ENCODE peak calls at places on chromosomes 6 and 20, in nine cellular contexts. T is NCI-H460; P is kidney tubule cell; G is NCI-H1930; V is KG1; S is ACHN; H is LoVo; D is activated CD8-positive, alpha-beta memory T cell treated with anti-CD3 and anti-CD28 coated beads for 4 hours; Q is hippocampal formation. R is an unnamed sample.

GRCh38 chr20:38109025-38109541 is 56.0 kb downstream of the TGM2 start:
- DNase-seq in T (no peak), D (no peak), V (no peak), S (no peak), H (no peak), P (no peak), Q (no peak), G (no peak), R (no peak)

GRCh38 chr6:42260972-42261371 is 43.3 kb upstream of the MRPS10 start:
- DNase-seq in Q (no peak), S (no peak), V (no peak), G (peak), T (peak), P (no peak), H (no peak), D (peak), R (no peak)

GRCh38 chr6:87832025-87832825 is 130.2 kb upstream of the AKIRIN2 start:
- DNase-seq in T (peak), Q (no peak), P (peak), G (no peak), H (peak), D (no peak), V (no peak), S (peak), R (no peak)

GRCh38 chr20:58233881-58234528 is 5.6 kb upstream of the ANKRD60 start:
- DNase-seq in P (peak), D (no peak), Q (no peak), S (peak), V (no peak), T (no peak), G (no peak), H (no peak), R (no peak)

GRCh38 chr6:25959890-25960531 is 2.6 kb upstream of the TRIM38 start:
- DNase-seq in P (peak), G (no peak), D (no peak), T (no peak), Q (no peak), S (no peak), V (no peak), H (no peak), R (no peak)

GRCh38 chr6:33578588-33579011 is 1.5 kb downstream of the BAK1 start:
- DNase-seq in P (no peak), V (no peak), D (no peak), H (no peak), S (no peak), Q (no peak), T (no peak), G (no peak), R (no peak)

GRCh38 chr6:145887969-145888368 is 73.4 kb upstream of the FBXO30 start:
- DNase-seq in P (peak), T (peak), S (peak), D (no peak), G (no peak), H (no peak), Q (no peak), V (no peak), R (no peak)

GRCh38 chr6:80338201-80338836 is 231.8 kb downstream of the BCKDHB start:
- DNase-seq in T (peak), S (peak), D (peak), V (peak), H (peak), G (no peak), Q (peak), P (peak), R (no peak)

GRCh38 chr6:100103936-100104335 is 109.9 kb upstream of the MCHR2 start:
- DNase-seq in H (no peak), P (no peak), T (no peak), S (no peak), V (no peak), Q (no peak), G (no peak), D (no peak), R (no peak)

GRCh38 chr6:85797993-85798392 is 155.3 kb upstream of the SYNCRIP start:
- DNase-seq in Q (no peak), P (peak), S (no peak), V (no peak), H (no peak), D (no peak), G (no peak), T (no peak), R (no peak)

GRCh38 chr6:89941847-89942497 is 47.7 kb downstream of the GJA10 start:
- DNase-seq in H (no peak), D (no peak), Q (no peak), V (no peak), S (no peak), G (no peak), T (no peak), P (no peak), R (no peak)

GRCh38 chr6:146827216-146827928 is 228.6 kb downstream of the ADGB start:
- DNase-seq in T (no peak), P (no peak), G (no peak), S (no peak), V (no peak), D (no peak), H (no peak), Q (no peak), R (no peak)

GRCh38 chr6:72787521-72788031 is 165.7 kb downstream of the KCNQ5 start:
- DNase-seq in D (no peak), Q (no peak), H (peak), S (peak), P (peak), T (no peak), G (no peak), V (no peak), R (no peak)

GRCh38 chr6:15365273-15365687 is 119.4 kb downstream of the JARID2 start:
- DNase-seq in G (peak), Q (peak), P (peak), V (peak), D (peak), H (peak), S (no peak), T (peak), R (peak)

GRCh38 chr6:52514514-52514913 is 62.3 kb downstream of the TRAM2 start:
- DNase-seq in T (no peak), H (no peak), G (no peak), Q (no peak), V (no peak), D (no peak), S (peak), P (peak), R (no peak)

GRCh38 chr6:36094786-36095496 is 35.4 kb upstream of the MAPK13 start:
- DNase-seq in Q (peak), D (peak), V (peak), P (peak), H (peak), S (peak), G (peak), T (peak), R (peak)

GRCh38 chr6:102389994-102390393 is 996.5 kb downstream of the GRIK2 start:
- DNase-seq in G (no peak), S (no peak), H (no peak), T (no peak), D (no peak), Q (no peak), P (no peak), V (no peak), R (no peak)

GRCh38 chr6:81171991-81172740 is 580.3 kb downstream of the TENT5A start:
- DNase-seq in G (no peak), S (peak), T (no peak), D (no peak), V (no peak), Q (no peak), H (no peak), P (peak), R (no peak)

GRCh38 chr6:13331516-13332348 is 3.4 kb upstream of the TBC1D7 start:
- DNase-seq in V (peak), S (peak), H (peak), D (no peak), Q (no peak), T (peak), P (peak), G (no peak), R (no peak)

GRCh38 chr20:9332783-9333482 is 181.5 kb upstream of the LAMP5 start:
- DNase-seq in V (no peak), D (no peak), H (peak), T (no peak), S (no peak), Q (no peak), G (no peak), P (no peak), R (no peak)

GRCh38 chr6:114659513-114659912 is 316.7 kb upstream of the HS3ST5 start:
- DNase-seq in T (no peak), D (no peak), H (no peak), G (no peak), S (no peak), V (no peak), Q (no peak), P (no peak), R (no peak)

GRCh38 chr6:45049188-45049843 is 278.8 kb upstream of the RUNX2 start:
- DNase-seq in T (no peak), H (no peak), Q (no peak), G (no peak), S (no peak), P (peak), V (peak), D (no peak), R (no peak)

GRCh38 chr6:142155895-142156757 is 9.1 kb downstream of the VTA1 start:
- DNase-seq in T (no peak), V (no peak), G (no peak), S (peak), P (peak), H (peak), D (no peak), Q (no peak), R (no peak)

GRCh38 chr20:45892049-45892816 is 1.1 kb downstream of the CTSA start:
- DNase-seq in T (peak), D (no peak), G (no peak), S (peak), P (peak), V (no peak), H (no peak), Q (no peak), R (no peak)

GRCh38 chr6:27617046-27617687 is 144.3 kb upstream of the ZNF184 start:
- DNase-seq in V (no peak), S (no peak), T (no peak), P (peak), H (no peak), Q (no peak), D (no peak), G (no peak), R (no peak)

GRCh38 chr6:12058164-12058926 is 46.2 kb downstream of the HIVEP1 start:
- DNase-seq in P (no peak), V (no peak), D (no peak), H (no peak), G (no peak), Q (no peak), S (no peak), T (no peak), R (no peak)

GRCh38 chr6:37783025-37783825 is 36.3 kb upstream of the ZFAND3 start:
- DNase-seq in T (no peak), P (peak), V (no peak), Q (peak), H (no peak), D (no peak), G (no peak), S (no peak), R (peak)

GRCh38 chr20:60085551-60086132 is 127.4 kb downstream of the CDH26 start:
- DNase-seq in P (no peak), G (no peak), D (no peak), T (no peak), S (no peak), Q (no peak), V (no peak), H (no peak), R (no peak)

GRCh38 chr6:54198134-54198533 is 86.9 kb downstream of the MLIP start:
- DNase-seq in V (no peak), T (no peak), P (no peak), G (no peak), S (no peak), D (no peak), Q (no peak), H (no peak), R (no peak)

GRCh38 chr6:50602191-50602810 is 111.0 kb upstream of the TFAP2D start:
- DNase-seq in S (peak), Q (no peak), H (peak), G (no peak), D (no peak), T (peak), V (peak), P (peak), R (no peak)

GRCh38 chr6:40328376-40328987 is 258.7 kb downstream of the LRFN2 start:
- DNase-seq in S (peak), H (peak), G (peak), T (no peak), D (no peak), V (no peak), Q (no peak), P (peak), R (peak)

GRCh38 chr20:9520096-9520495 is 5.7 kb downstream of the LAMP5 start:
- DNase-seq in P (no peak), D (no peak), H (no peak), T (no peak), S (no peak), V (no peak), G (no peak), Q (no peak), R (no peak)

GRCh38 chr20:53352727-53353440 is 240.8 kb downstream of the ZNF217 start:
- DNase-seq in T (no peak), V (no peak), P (no peak), H (no peak), D (no peak), G (no peak), S (no peak), Q (no peak), R (no peak)

GRCh38 chr20:50050660-50051308 is 62.2 kb downstream of the UBE2V1 start:
- DNase-seq in G (no peak), Q (no peak), P (no peak), H (no peak), T (no peak), V (no peak), D (no peak), S (no peak), R (no peak)

GRCh38 chr20:1565461-1565860 is 8.0 kb upstream of the SIRPD start:
- DNase-seq in H (no peak), S (no peak), P (peak), D (no peak), Q (no peak), V (no peak), G (no peak), T (no peak), R (no peak)

GRCh38 chr6:1726341-1726763 is 116.6 kb downstream of the FOXC1 start:
- DNase-seq in G (no peak), H (no peak), S (no peak), V (no peak), P (no peak), Q (no peak), D (no peak), T (no peak), R (no peak)

GRCh38 chr6:166602928-166603690 is 16.6 kb upstream of the RAMACL start:
- DNase-seq in D (no peak), Q (no peak), H (no peak), S (no peak), V (no peak), P (no peak), T (no peak), G (no peak), R (no peak)